ENCODE peak calls at places on chromosomes 5 and 9, in four cellular contexts. One of them, this sample, is unnamed.

GRCh38 chr9:1050125-1050895 is at the start of gene DMRT2:
- DNase-seq in CD8-positive, alpha-beta T cell: no peak
- DNase-seq in transverse colon: peak
- DNase-seq in AG10803: peak
- DNase-seq in this sample: no peak

GRCh38 chr9:962023-962422 is 14.4 kb upstream of the DMRT3 start:
- DNase-seq in CD8-positive, alpha-beta T cell: no peak
- DNase-seq in AG10803: no peak
- DNase-seq in transverse colon: no peak
- DNase-seq in this sample: no peak

GRCh38 chr9:87615547-87616148 is 110.3 kb upstream of the CTSL start:
- DNase-seq in AG10803: no peak
- DNase-seq in transverse colon: no peak
- DNase-seq in CD8-positive, alpha-beta T cell: no peak
- DNase-seq in this sample: no peak

GRCh38 chr9:97847474-97848236 is 5.4 kb upstream of the FOXE1 start:
- DNase-seq in AG10803: no peak
- DNase-seq in CD8-positive, alpha-beta T cell: no peak
- DNase-seq in transverse colon: no peak
- DNase-seq in this sample: no peak

GRCh38 chr9:134619456-134619982 is 22.1 kb upstream of the COL5A1 start:
- DNase-seq in CD8-positive, alpha-beta T cell: no peak
- DNase-seq in AG10803: no peak
- DNase-seq in transverse colon: no peak
- DNase-seq in this sample: no peak

GRCh38 chr5:160802567-160802966 is 49.4 kb downstream of the ATP10B start:
- DNase-seq in AG10803: no peak
- DNase-seq in transverse colon: peak
- DNase-seq in CD8-positive, alpha-beta T cell: no peak
- DNase-seq in this sample: no peak

GRCh38 chr5:125584119-125584518 is 837.7 kb upstream of the ZNF608 start:
- DNase-seq in AG10803: no peak
- DNase-seq in transverse colon: no peak
- DNase-seq in CD8-positive, alpha-beta T cell: no peak
- DNase-seq in this sample: no peak

GRCh38 chr5:109956884-109957283 is 267.2 kb downstream of the MAN2A1 start:
- DNase-seq in CD8-positive, alpha-beta T cell: no peak
- DNase-seq in AG10803: no peak
- DNase-seq in transverse colon: no peak
- DNase-seq in this sample: no peak

GRCh38 chr5:10077721-10078551 is 171.8 kb downstream of the ATPSCKMT start:
- DNase-seq in transverse colon: no peak
- DNase-seq in CD8-positive, alpha-beta T cell: no peak
- DNase-seq in AG10803: peak
- DNase-seq in this sample: no peak

GRCh38 chr9:124030969-124031451 is 19.4 kb downstream of the LHX2 start:
- DNase-seq in AG10803: peak
- DNase-seq in CD8-positive, alpha-beta T cell: no peak
- DNase-seq in transverse colon: no peak
- DNase-seq in this sample: no peak

GRCh38 chr5:68071731-68072130 is 143.8 kb upstream of the PIK3R1 start:
- DNase-seq in AG10803: peak
- DNase-seq in CD8-positive, alpha-beta T cell: no peak
- DNase-seq in transverse colon: no peak
- DNase-seq in this sample: no peak

GRCh38 chr5:172931001-172931536 is 28.2 kb upstream of the RPL26L1 start:
- DNase-seq in CD8-positive, alpha-beta T cell: no peak
- DNase-seq in transverse colon: no peak
- DNase-seq in AG10803: peak
- DNase-seq in this sample: no peak

GRCh38 chr9:136940526-136941230 is 3.9 kb downstream of the FBXW5 start:
- DNase-seq in CD8-positive, alpha-beta T cell: no peak
- DNase-seq in transverse colon: no peak
- DNase-seq in AG10803: no peak
- DNase-seq in this sample: no peak

GRCh38 chr5:123670981-123671557 is 159.1 kb downstream of the CSNK1G3 start:
- DNase-seq in AG10803: peak
- DNase-seq in CD8-positive, alpha-beta T cell: no peak
- DNase-seq in transverse colon: peak
- DNase-seq in this sample: peak

GRCh38 chr5:123807177-123807900 is 295.4 kb downstream of the CSNK1G3 start:
- DNase-seq in AG10803: peak
- DNase-seq in transverse colon: no peak
- DNase-seq in CD8-positive, alpha-beta T cell: no peak
- DNase-seq in this sample: no peak

GRCh38 chr9:75930766-75931311 is 40.4 kb downstream of the PCSK5 start:
- DNase-seq in transverse colon: no peak
- DNase-seq in AG10803: no peak
- DNase-seq in CD8-positive, alpha-beta T cell: no peak
- DNase-seq in this sample: no peak

GRCh38 chr9:113380869-113381378 is 4.1 kb upstream of the HDHD3 start:
- DNase-seq in transverse colon: peak
- DNase-seq in CD8-positive, alpha-beta T cell: no peak
- DNase-seq in AG10803: no peak
- DNase-seq in this sample: no peak

GRCh38 chr9:137225701-137226331 is 842 bp downstream of the CYSRT1 start:
- DNase-seq in transverse colon: no peak
- DNase-seq in AG10803: no peak
- DNase-seq in CD8-positive, alpha-beta T cell: no peak
- DNase-seq in this sample: no peak

GRCh38 chr9:126373241-126373640 is 46.6 kb downstream of the MVB12B start:
- DNase-seq in AG10803: peak
- DNase-seq in transverse colon: no peak
- DNase-seq in CD8-positive, alpha-beta T cell: no peak
- DNase-seq in this sample: no peak

GRCh38 chr9:22079873-22080341 is 70.8 kb upstream of the CDKN2B start:
- DNase-seq in CD8-positive, alpha-beta T cell: no peak
- DNase-seq in transverse colon: no peak
- DNase-seq in AG10803: peak
- DNase-seq in this sample: no peak

GRCh38 chr9:110669439-110669838 is 848 bp downstream of the MUSK start:
- DNase-seq in CD8-positive, alpha-beta T cell: no peak
- DNase-seq in AG10803: peak
- DNase-seq in transverse colon: no peak
- DNase-seq in this sample: no peak

GRCh38 chr5:15702102-15702501 is 202.1 kb downstream of the FBXL7 start:
- DNase-seq in CD8-positive, alpha-beta T cell: no peak
- DNase-seq in AG10803: peak
- DNase-seq in transverse colon: no peak
- DNase-seq in this sample: no peak

GRCh38 chr5:92652735-92653134 is 928.3 kb downstream of the NR2F1-AS1 start:
- DNase-seq in CD8-positive, alpha-beta T cell: no peak
- DNase-seq in transverse colon: no peak
- DNase-seq in AG10803: peak
- DNase-seq in this sample: no peak

GRCh38 chr9:72089461-72090130 is 29.2 kb upstream of the C9orf57 start:
- DNase-seq in AG10803: no peak
- DNase-seq in CD8-positive, alpha-beta T cell: no peak
- DNase-seq in transverse colon: no peak
- DNase-seq in this sample: no peak

GRCh38 chr9:108972626-108973209 is 38.5 kb downstream of the ABITRAM start:
- DNase-seq in CD8-positive, alpha-beta T cell: no peak
- DNase-seq in transverse colon: no peak
- DNase-seq in AG10803: peak
- DNase-seq in this sample: no peak

GRCh38 chr5:29462261-29462660 is 1731.2 kb upstream of the CDH6 start:
- DNase-seq in AG10803: no peak
- DNase-seq in CD8-positive, alpha-beta T cell: no peak
- DNase-seq in transverse colon: no peak
- DNase-seq in this sample: no peak

GRCh38 chr9:112751059-112751795 is 667 bp downstream of the SNX30 start:
- DNase-seq in AG10803: peak
- DNase-seq in transverse colon: peak
- DNase-seq in CD8-positive, alpha-beta T cell: no peak
- DNase-seq in this sample: peak

GRCh38 chr5:31492824-31493223 is 39.1 kb downstream of the DROSHA start:
- DNase-seq in AG10803: no peak
- DNase-seq in CD8-positive, alpha-beta T cell: no peak
- DNase-seq in transverse colon: no peak
- DNase-seq in this sample: no peak

GRCh38 chr9:109894921-109895758 is 115.1 kb downstream of the PALM2AKAP2 start:
- DNase-seq in CD8-positive, alpha-beta T cell: no peak
- DNase-seq in AG10803: peak
- DNase-seq in transverse colon: no peak
- DNase-seq in this sample: peak

GRCh38 chr9:138022756-138023393 is 145.3 kb downstream of the CACNA1B start:
- DNase-seq in CD8-positive, alpha-beta T cell: no peak
- DNase-seq in transverse colon: no peak
- DNase-seq in AG10803: no peak
- DNase-seq in this sample: no peak

GRCh38 chr5:28580616-28581015 is 1542.2 kb upstream of the CDH9 start:
- DNase-seq in transverse colon: no peak
- DNase-seq in CD8-positive, alpha-beta T cell: no peak
- DNase-seq in AG10803: no peak
- DNase-seq in this sample: no peak

GRCh38 chr5:176620333-176620981 is 9.9 kb downstream of the SNCB start:
- DNase-seq in AG10803: peak
- DNase-seq in CD8-positive, alpha-beta T cell: no peak
- DNase-seq in transverse colon: no peak
- DNase-seq in this sample: no peak

GRCh38 chr9:99115947-99116543 is 11.1 kb downstream of the TGFBR1 start:
- DNase-seq in AG10803: peak
- DNase-seq in transverse colon: no peak
- DNase-seq in CD8-positive, alpha-beta T cell: no peak
- DNase-seq in this sample: no peak

GRCh38 chr5:172123269-172123692 is 64.7 kb downstream of the STK10 start:
- DNase-seq in AG10803: peak
- DNase-seq in transverse colon: peak
- DNase-seq in CD8-positive, alpha-beta T cell: no peak
- DNase-seq in this sample: no peak

GRCh38 chr9:109139851-109140250 is 20.1 kb upstream of the TMEM245 start:
- DNase-seq in transverse colon: no peak
- DNase-seq in AG10803: no peak
- DNase-seq in CD8-positive, alpha-beta T cell: no peak
- DNase-seq in this sample: no peak

GRCh38 chr5:93117753-93118531 is 463.1 kb downstream of the NR2F1-AS1 start:
- DNase-seq in AG10803: no peak
- DNase-seq in transverse colon: no peak
- DNase-seq in CD8-positive, alpha-beta T cell: no peak
- DNase-seq in this sample: no peak

GRCh38 chr5:32193591-32193990 is 19.5 kb upstream of the GOLPH3 start:
- DNase-seq in transverse colon: peak
- DNase-seq in CD8-positive, alpha-beta T cell: no peak
- DNase-seq in AG10803: peak
- DNase-seq in this sample: no peak

DNA sequence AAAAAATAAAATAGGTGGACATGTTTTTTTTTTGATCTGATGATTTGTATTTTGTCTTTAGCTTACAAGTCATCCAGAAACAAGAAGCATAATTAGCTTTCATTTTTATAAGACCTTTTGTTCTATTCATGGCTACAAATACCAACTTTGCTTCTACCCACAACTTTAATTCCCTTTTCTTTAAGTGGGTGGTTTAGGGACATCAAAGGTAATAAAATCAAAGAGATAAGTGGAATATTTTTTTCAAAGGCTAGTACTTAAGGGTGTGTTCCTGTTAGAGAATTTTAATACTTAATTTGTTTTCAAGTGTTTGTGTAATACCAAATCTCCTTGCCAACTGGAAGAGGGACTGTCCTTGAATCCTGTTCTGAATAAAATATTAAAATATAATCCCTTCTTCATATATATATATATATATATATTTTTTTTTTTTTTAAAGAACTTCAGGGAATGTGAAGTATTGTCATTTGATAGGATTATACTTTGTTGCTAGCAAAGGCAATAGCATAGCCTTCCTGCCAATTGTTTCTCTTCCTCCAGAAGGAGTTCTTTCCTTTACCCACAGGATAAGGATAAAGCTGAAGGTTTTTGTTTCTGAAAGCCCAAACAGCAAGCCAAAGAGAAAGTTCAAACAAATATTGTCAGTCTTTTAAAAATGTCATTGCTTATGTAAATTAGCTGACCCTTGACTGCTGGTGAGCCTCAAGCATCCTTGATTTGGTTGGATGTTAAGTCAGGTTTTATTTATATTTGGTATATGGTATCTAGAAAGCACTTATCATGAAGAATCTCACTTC is 108.9 kb downstream of the PAM start:
- DNase-seq in CD8-positive, alpha-beta T cell: no peak
- DNase-seq in AG10803: peak
- DNase-seq in transverse colon: no peak
- DNase-seq in this sample: no peak
- H3K4me3 ChIP-seq in CD8-positive, alpha-beta T cell: no peak
- H3K4me3 ChIP-seq in AG10803: no peak
- H3K4me3 ChIP-seq in transverse colon: no peak
- H3K4me3 ChIP-seq in this sample: no peak

GRCh38 chr9:96654450-96655197 is 493 bp downstream of the PRXL2C start:
- DNase-seq in transverse colon: peak
- DNase-seq in CD8-positive, alpha-beta T cell: peak
- DNase-seq in AG10803: peak
- DNase-seq in this sample: peak
- H3K4me3 ChIP-seq in transverse colon: peak
- H3K4me3 ChIP-seq in CD8-positive, alpha-beta T cell: peak
- H3K4me3 ChIP-seq in AG10803: peak
- H3K4me3 ChIP-seq in this sample: peak

GRCh38 chr5:141875022-141875740 is 3.0 kb downstream of the PCDH1 start:
- DNase-seq in CD8-positive, alpha-beta T cell: no peak
- DNase-seq in AG10803: no peak
- DNase-seq in transverse colon: no peak
- DNase-seq in this sample: no peak
- H3K4me3 ChIP-seq in CD8-positive, alpha-beta T cell: no peak
- H3K4me3 ChIP-seq in AG10803: no peak
- H3K4me3 ChIP-seq in transverse colon: peak
- H3K4me3 ChIP-seq in this sample: no peak

GRCh38 chr9:101691657-101692056 is 46.8 kb downstream of the GRIN3A start:
- DNase-seq in CD8-positive, alpha-beta T cell: no peak
- DNase-seq in AG10803: no peak
- DNase-seq in transverse colon: no peak
- DNase-seq in this sample: no peak

GRCh38 chr9:101693937-101694336 is 44.5 kb downstream of the GRIN3A start:
- DNase-seq in transverse colon: no peak
- DNase-seq in AG10803: no peak
- DNase-seq in CD8-positive, alpha-beta T cell: no peak
- DNase-seq in this sample: no peak
- H3K4me3 ChIP-seq in transverse colon: no peak
- H3K4me3 ChIP-seq in AG10803: no peak
- H3K4me3 ChIP-seq in CD8-positive, alpha-beta T cell: no peak
- H3K4me3 ChIP-seq in this sample: no peak

GRCh38 chr5:140111859-140112551 is 1.9 kb upstream of the PURA start:
- DNase-seq in AG10803: no peak
- DNase-seq in CD8-positive, alpha-beta T cell: no peak
- DNase-seq in transverse colon: no peak
- DNase-seq in this sample: no peak
- H3K4me3 ChIP-seq in AG10803: peak
- H3K4me3 ChIP-seq in CD8-positive, alpha-beta T cell: no peak
- H3K4me3 ChIP-seq in transverse colon: no peak
- H3K4me3 ChIP-seq in this sample: no peak

DNA sequence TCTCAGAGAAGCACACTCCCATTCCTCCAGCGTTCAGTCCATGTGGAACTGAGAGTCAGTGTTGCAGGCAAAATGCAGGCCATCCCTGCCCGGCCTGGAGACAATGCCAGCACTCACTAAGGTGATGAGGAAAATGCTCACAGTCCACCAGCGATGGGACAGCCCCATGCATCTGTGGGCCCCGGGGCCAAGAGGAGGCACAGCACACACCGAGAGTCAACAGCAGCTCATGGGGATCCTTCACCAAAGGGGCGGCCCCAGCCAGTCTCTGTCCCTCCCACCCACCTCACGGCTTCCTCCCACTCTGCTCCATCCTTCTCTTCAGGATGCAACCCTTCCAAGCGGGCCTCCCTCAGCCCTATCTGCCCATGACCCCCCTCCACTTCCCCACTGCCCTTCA is 6.2 kb downstream of the SEMA4D start:
- DNase-seq in AG10803: no peak
- DNase-seq in CD8-positive, alpha-beta T cell: no peak
- DNase-seq in transverse colon: no peak
- DNase-seq in this sample: no peak
- H3K4me3 ChIP-seq in AG10803: no peak
- H3K4me3 ChIP-seq in CD8-positive, alpha-beta T cell: peak
- H3K4me3 ChIP-seq in transverse colon: no peak
- H3K4me3 ChIP-seq in this sample: no peak